ENCODE peak calls at places on chromosomes 2 and 18, in ten cellular contexts. E is mesendoderm; I is CD8-positive, alpha-beta memory T cell; G is aorta; J is suprapubic skin; H is lower lobe of right lung; B is H9; U is pancreas; P is GM23248; M is SJSA1. Q is an unnamed sample.

GRCh38 chr2:240996161-240996833 is 2.1 kb upstream of the SNED1 start:
- DNase-seq in E (no peak), I (no peak), G (peak), J (peak), H (peak), B (peak), U (no peak), P (no peak), M (no peak), Q (no peak)

GRCh38 chr2:98295275-98295674 is 51.0 kb upstream of the CNGA3 start:
- DNase-seq in E (no peak), I (no peak), G (no peak), J (no peak), H (no peak), B (no peak), U (no peak), P (no peak), M (no peak), Q (no peak)

GRCh38 chr18:48546411-48546810 is 7.6 kb downstream of the CTIF start:
- DNase-seq in E (peak), I (no peak), G (peak), J (peak), H (no peak), B (no peak), U (no peak), P (peak), M (peak), Q (no peak)

GRCh38 chr2:161245237-161245505 is 63.1 kb upstream of the PSMD14 start:
- DNase-seq in E (no peak), I (no peak), G (no peak), J (no peak), H (no peak), B (no peak), U (no peak), P (no peak), M (no peak), Q (no peak)

GRCh38 chr2:176085120-176085788 is 1.5 kb upstream of the EVX2 start:
- DNase-seq in E (no peak), I (no peak), G (no peak), J (no peak), H (no peak), B (peak), U (no peak), P (no peak), M (no peak), Q (no peak)

GRCh38 chr2:165203689-165204559 is at the start of gene SCN3A:
- DNase-seq in E (peak), I (no peak), G (no peak), J (no peak), H (no peak), B (peak), U (peak), P (peak), M (peak), Q (no peak)

GRCh38 chr18:38706373-38706772 is 1140.8 kb upstream of the CELF4 start:
- DNase-seq in E (no peak), I (no peak), G (no peak), J (no peak), H (no peak), B (no peak), U (no peak), P (no peak), M (no peak), Q (no peak)

GRCh38 chr2:128280901-128281321 is 37.8 kb downstream of the HS6ST1 start:
- DNase-seq in E (no peak), I (no peak), G (peak), J (peak), H (peak), B (no peak), U (no peak), P (no peak), M (no peak), Q (no peak)

GRCh38 chr18:48644029-48644428 is 105.2 kb downstream of the CTIF start:
- DNase-seq in E (no peak), I (no peak), G (no peak), J (no peak), H (no peak), B (no peak), U (no peak), P (no peak), M (no peak), Q (no peak)

GRCh38 chr2:41873102-41873501 is 174.7 kb upstream of the PKDCC start:
- DNase-seq in E (no peak), I (no peak), G (no peak), J (no peak), H (no peak), B (no peak), U (no peak), P (peak), M (peak), Q (no peak)

GRCh38 chr2:216992056-216992455 is 132.2 kb upstream of the TNP1 start:
- DNase-seq in E (no peak), I (no peak), G (no peak), J (no peak), H (no peak), B (no peak), U (no peak), P (peak), M (no peak), Q (no peak)

GRCh38 chr2:187951470-187952218 is 340.0 kb upstream of the GULP1 start:
- DNase-seq in E (no peak), I (no peak), G (no peak), J (no peak), H (peak), B (no peak), U (no peak), P (no peak), M (no peak), Q (no peak)

GRCh38 chr2:222756362-222756831 is 84.9 kb downstream of the MOGAT1 start:
- DNase-seq in E (no peak), I (no peak), G (no peak), J (no peak), H (no peak), B (no peak), U (no peak), P (peak), M (no peak), Q (no peak)

GRCh38 chr2:38654495-38655381 is 11.2 kb upstream of the GALM start:
- DNase-seq in E (no peak), I (no peak), G (no peak), J (no peak), H (no peak), B (no peak), U (no peak), P (no peak), M (no peak), Q (no peak)
- H3K27ac ChIP-seq in E (no peak), I (peak), G (no peak), J (no peak), H (no peak), B (no peak), U (no peak), P (no peak), M (no peak), Q (no peak)

DNA sequence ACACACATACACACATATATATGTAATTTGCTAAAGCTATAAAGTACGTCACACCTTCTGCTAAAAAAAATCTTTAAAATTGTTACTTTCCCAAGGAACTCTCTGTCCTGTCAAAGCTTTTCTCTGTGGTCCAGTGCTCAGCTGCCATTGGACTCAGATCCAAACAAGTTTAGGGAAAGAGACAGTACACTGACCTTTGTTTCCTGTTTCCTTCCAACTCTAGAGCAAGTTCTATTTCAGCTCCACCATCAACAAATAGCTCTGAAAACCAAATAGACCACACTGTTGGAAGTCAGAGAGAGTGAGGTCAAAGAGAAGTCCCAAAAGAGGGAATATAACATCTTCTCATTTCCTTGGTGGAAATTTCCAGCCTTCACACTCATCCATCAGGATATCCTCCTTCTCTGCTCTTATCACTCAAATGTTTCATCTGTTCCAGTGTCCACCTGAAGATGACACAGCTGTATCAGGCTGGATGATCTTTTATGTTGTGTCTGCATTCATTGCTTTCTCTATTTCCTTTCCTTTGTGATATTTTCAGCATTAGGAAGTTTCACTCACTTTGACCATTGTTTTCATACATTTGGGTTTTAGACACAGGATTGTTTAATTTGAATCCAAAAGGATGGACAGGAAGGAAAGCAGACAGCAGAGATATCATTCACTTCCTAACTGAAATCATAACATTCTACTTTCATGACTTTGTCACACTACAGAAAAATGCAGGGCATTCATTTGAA is 192.3 kb upstream of the NT5C1B start:
- DNase-seq in E (no peak), I (no peak), G (no peak), J (no peak), H (no peak), B (no peak), U (no peak), P (no peak), M (no peak), Q (no peak)
- H3K27ac ChIP-seq in E (no peak), I (no peak), G (no peak), J (no peak), H (no peak), B (no peak), U (no peak), P (no peak), M (no peak), Q (no peak)

GRCh38 chr2:237128845-237129592 is 43.3 kb downstream of the COPS8 start:
- DNase-seq in E (no peak), I (no peak), G (no peak), J (no peak), H (no peak), B (peak), U (no peak), P (no peak), M (no peak), Q (no peak)
- H3K27ac ChIP-seq in E (no peak), I (no peak), G (no peak), J (peak), H (no peak), B (no peak), U (no peak), P (peak), M (no peak), Q (no peak)

DNA sequence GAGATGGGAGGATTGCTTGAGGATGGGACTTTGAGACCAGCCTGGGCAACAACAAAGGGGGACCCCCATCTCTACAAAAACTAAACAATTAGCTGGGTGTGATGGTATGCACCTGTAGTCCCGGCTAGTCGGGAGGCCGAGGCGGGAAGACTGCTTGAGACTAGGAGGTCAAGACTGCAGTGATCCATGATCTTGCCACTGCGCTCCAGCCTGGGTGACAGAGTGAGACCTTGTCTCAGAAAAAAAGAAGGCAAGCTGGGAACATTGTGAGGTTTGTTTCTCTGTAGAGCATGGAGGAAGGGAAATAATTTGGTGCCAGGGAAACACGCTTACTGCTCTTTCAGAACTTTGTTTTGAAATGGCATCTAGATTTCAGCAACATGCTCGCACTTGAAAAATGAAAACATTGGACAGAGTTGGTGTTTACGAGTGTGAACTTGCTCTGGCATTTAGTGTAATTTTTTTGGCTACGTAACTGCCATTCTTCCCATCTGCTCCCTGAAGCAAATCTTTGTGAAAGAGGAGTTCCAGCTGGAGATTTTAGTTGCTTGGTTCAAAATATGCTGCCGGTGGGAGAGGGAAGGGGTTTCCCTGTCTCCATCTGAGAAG is 125.6 kb upstream of the DLX2 start:
- DNase-seq in E (no peak), I (no peak), G (no peak), J (no peak), H (no peak), B (no peak), U (no peak), P (no peak), M (no peak), Q (no peak)
- H3K27ac ChIP-seq in E (no peak), I (no peak), G (no peak), J (peak), H (no peak), B (no peak), U (no peak), P (no peak), M (no peak), Q (peak)

GRCh38 chr2:193350509-193350908 is 1155.8 kb upstream of the TMEFF2 start:
- DNase-seq in E (no peak), I (no peak), G (no peak), J (no peak), H (no peak), B (no peak), U (no peak), P (no peak), M (no peak), Q (no peak)
- H3K27ac ChIP-seq in E (no peak), I (no peak), G (no peak), J (no peak), H (no peak), B (no peak), U (no peak), P (no peak), M (no peak), Q (no peak)

DNA sequence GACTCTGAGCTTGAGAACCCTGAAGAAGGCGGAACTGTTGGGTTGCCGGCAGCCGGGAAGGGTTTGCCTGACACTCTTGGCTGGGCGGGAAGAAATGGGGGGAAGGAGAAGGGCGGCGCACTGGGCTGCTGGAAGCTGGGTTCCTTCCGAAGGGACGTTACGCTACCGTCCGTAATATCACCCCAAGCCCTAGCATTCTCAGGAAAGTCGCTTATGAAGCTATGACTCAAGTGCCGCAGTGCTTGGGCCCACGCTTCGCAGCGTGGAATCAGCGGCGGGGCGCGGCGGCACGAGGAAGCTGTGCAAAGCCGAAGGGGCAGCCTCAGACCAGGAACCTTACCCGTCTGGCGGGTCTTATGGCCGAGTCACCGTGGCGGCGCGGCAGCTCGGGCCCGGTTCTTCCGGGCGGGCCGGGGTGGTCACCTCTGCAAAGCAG is 50.2 kb upstream of the SIGLEC15 start:
- DNase-seq in E (peak), I (peak), G (peak), J (peak), H (peak), B (peak), U (peak), P (peak), M (no peak), Q (no peak)
- H3K27ac ChIP-seq in E (no peak), I (no peak), G (peak), J (peak), H (peak), B (no peak), U (no peak), P (peak), M (peak), Q (peak)

DNA sequence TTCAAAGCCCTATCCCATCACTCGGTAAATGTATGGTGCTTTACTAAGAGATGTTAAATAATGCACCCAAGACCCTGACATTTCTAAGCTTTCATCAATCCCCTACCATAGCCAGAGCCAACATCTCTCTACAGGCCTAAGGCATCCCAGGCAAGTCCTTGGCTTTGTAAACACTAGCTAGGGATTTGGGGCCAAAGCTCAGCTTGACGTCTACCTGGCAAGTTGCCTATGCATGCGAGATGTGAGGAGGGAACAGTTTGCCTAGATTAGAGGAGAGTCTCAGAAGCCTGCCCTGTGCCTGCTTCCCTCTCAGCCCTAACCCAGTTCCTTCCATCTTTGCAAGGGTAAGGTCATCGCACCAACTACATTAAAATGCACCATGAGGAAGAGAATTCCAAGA is 221.5 kb upstream of the NCKAP5 start:
- DNase-seq in E (peak), I (no peak), G (no peak), J (no peak), H (no peak), B (no peak), U (no peak), P (no peak), M (no peak), Q (no peak)
- H3K27ac ChIP-seq in E (no peak), I (no peak), G (no peak), J (no peak), H (no peak), B (no peak), U (no peak), P (no peak), M (no peak), Q (no peak)

GRCh38 chr2:30439879-30440278 is 7.2 kb upstream of the LCLAT1 start:
- DNase-seq in E (no peak), I (no peak), G (no peak), J (no peak), H (no peak), B (no peak), U (no peak), P (no peak), M (no peak), Q (no peak)
- H3K27ac ChIP-seq in E (no peak), I (no peak), G (no peak), J (no peak), H (no peak), B (no peak), U (no peak), P (no peak), M (no peak), Q (no peak)

Q was measured in epithelial cell of prostate.